ENCODE peak calls at places on chromosomes 11 and 22, in seven cellular contexts. B is left ventricle myocardium inferior, Z is OCI-LY7, M is Panc1, F is fibroblast of lung, S is sigmoid colon, X is lower lobe of right lung. J is an unnamed sample. For H3K4me1, the result is how much of the 10 kb centered on the place peaks cover.

GRCh38 chr11:67409261-67409666 is 5.4 kb downstream of the TBC1D10C start:
- DNase-seq in M (no peak), X (no peak), S (no peak), F (no peak), B (no peak), Z (peak), J (peak)

GRCh38 chr11:3156661-3157311 is 8.3 kb downstream of the OSBPL5 start:
- DNase-seq in Z (peak), X (peak), S (peak), B (peak), F (no peak), M (no peak), J (peak)

GRCh38 chr11:83566948-83567347 is 280.8 kb upstream of the CCDC90B start:
- DNase-seq in X (no peak), F (peak), B (no peak), M (no peak), S (no peak), Z (no peak), J (no peak)

GRCh38 chr11:112253605-112254242 is 6.9 kb downstream of the PLET1 start:
- DNase-seq in S (no peak), X (no peak), F (no peak), Z (no peak), M (no peak), B (no peak), J (no peak)

GRCh38 chr11:64711138-64711943 is 11.7 kb downstream of the NRXN2 start:
- DNase-seq in M (no peak), Z (no peak), X (no peak), B (no peak), S (no peak), F (no peak), J (no peak)

GRCh38 chr22:22348127-22348814 is 103.7 kb downstream of the VPREB1 start:
- DNase-seq in S (no peak), B (no peak), F (no peak), X (no peak), Z (peak), M (no peak), J (no peak)

GRCh38 chr11:93529707-93530467 is 13.3 kb downstream of the SMCO4 start:
- DNase-seq in F (peak), X (peak), Z (no peak), S (no peak), B (no peak), M (no peak), J (peak)

GRCh38 chr11:34959770-34960169 is 43.4 kb downstream of the PDHX start:
- DNase-seq in F (no peak), Z (no peak), X (no peak), B (no peak), S (no peak), M (no peak), J (no peak)

GRCh38 chr11:116062526-116063171 is 558.4 kb upstream of the CADM1 start:
- DNase-seq in X (no peak), Z (peak), B (no peak), F (peak), S (no peak), M (no peak), J (no peak)

GRCh38 chr11:28228196-28228595 is 120.0 kb downstream of the METTL15 start:
- DNase-seq in Z (no peak), M (no peak), S (no peak), X (no peak), B (no peak), F (peak), J (no peak)

DNA sequence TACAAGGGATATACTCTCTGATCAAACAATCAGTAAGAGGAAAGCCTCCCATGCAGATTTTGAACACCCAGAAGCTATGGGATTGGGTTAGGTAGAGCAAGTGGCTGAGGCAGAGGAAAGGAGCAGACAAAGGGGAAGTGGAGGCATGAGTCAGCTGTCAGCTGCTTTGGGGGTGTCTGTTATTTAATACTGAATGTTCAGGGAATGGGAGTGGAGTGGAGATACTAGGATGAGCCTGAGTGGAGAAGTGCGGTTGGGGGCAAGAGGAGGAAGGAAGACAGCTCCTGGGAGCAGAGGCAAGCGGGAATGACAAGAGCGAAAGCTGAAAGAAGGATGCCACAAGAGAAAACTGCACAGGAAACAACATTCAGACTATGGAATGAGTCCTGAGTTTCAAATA is 22.7 kb upstream of the TMPRSS5 start:
- DNase-seq in X (no peak), S (no peak), Z (no peak), F (no peak), M (no peak), B (no peak), J (no peak)
- H3K4me1 ChIP-seq in X (under half), S (under half), Z (under half), F (under half), M (under half), B (under half), J (under half)

GRCh38 chr11:69601346-69601975 is 39.5 kb upstream of the CCND1 start:
- DNase-seq in S (no peak), M (no peak), B (no peak), Z (no peak), F (no peak), X (no peak), J (no peak)

GRCh38 chr11:69599502-69599901 is 41.5 kb upstream of the CCND1 start:
- DNase-seq in F (no peak), M (no peak), Z (no peak), S (no peak), X (no peak), B (no peak), J (no peak)

GRCh38 chr11:69594481-69594880 is 46.5 kb upstream of the CCND1 start:
- DNase-seq in X (no peak), Z (no peak), M (no peak), B (no peak), S (no peak), F (no peak), J (no peak)

GRCh38 chr11:69595805-69596665 is 44.9 kb upstream of the CCND1 start:
- DNase-seq in Z (no peak), M (no peak), S (no peak), B (no peak), F (no peak), X (no peak), J (no peak)

GRCh38 chr11:69598147-69598546 is 42.8 kb upstream of the CCND1 start:
- DNase-seq in M (no peak), B (no peak), X (no peak), F (no peak), Z (peak), S (no peak), J (no peak)
- TF ChIP-seq CTCF in M (no peak), B (peak), X (peak), F (no peak), Z (peak), S (no peak), J (no peak)

DNA sequence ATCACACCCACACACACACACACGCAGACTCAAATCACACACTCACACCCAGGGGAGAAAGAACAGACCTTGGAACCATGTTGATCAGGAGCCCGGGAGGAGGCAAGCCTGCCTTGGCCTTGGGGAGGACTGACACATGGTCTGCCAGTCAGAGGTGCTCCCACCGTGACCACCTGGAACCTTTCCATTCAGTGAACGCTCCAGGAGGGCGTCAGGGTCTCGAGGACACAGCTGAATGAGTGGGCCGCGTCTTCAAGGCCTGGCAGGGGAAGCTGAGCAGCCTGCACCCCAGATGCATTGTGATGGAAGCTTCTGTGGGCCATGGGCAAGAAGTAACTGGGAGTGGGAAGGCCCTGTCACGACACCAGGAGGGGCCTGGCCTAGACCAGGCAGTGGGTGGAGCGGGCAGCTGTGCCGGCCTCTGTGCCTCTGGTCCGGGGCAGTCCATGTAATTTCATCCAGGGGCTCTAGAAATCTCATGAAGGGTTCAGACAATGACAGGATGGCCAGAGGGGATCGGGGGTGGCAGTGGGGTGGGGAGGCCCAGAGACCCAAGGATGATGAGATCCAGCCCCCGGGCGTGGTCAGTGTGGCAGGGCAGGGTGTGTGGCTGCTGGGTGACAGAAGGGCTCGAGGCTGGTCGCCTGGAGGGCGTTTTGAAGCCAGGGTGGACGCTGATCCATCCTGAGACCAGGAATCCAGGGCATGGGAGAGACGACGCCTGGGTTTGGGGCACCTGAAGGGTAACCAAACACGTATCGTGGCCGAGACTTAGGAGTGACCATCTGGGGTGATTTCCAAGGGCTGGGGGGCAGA is 53.7 kb downstream of the IGF2 start:
- DNase-seq in M (no peak), F (no peak), X (peak), B (no peak), S (peak), Z (no peak), J (peak)
- H3K4me1 ChIP-seq in M (under half), F (under half), X (under half), B (under half), S (under half), Z (under half), J (under half)

DNA sequence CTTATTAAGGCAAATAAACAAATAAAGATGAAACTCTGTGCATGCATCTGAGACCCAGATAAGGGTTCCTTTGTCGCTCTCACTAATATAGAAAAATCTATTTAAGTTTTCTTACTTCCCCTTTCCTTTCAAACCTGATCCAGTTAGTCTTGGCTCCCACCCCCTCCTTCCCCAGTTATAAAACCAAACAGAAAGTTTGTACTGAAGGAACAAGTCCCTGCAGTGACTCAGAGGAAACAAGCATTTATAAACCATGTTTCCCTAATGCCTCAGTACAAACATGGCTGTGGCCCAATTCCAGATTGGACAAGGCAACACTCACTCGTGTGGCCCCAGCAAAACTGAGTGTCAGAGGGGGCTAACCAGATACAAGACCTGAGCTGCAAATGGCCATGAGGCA is 65.5 kb upstream of the ARHGAP20 start:
- DNase-seq in Z (no peak), S (no peak), X (no peak), M (no peak), B (no peak), F (peak), J (no peak)
- TF ChIP-seq CTCF in Z (no peak), S (no peak), X (no peak), M (no peak), B (no peak), F (no peak), J (no peak)

DNA sequence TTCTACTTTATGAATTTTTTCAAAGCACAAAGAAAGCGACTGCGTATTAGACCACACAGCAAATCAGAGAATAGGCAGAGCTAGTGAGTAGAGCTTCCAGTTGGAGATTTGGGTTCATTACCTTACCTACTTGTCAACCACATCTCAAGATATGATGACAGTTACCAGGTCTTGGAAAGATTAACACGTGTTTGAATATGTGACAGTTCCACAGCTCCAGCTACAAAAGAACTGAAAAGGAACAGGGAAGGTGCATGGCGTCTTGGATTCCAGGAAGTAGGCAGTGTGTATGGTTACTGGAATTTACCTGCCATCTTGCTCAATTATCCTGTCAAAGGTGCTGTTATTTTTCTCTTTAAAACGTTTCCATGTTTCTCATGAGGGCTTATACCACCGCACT is 5.3 kb downstream of the TIRAP start:
- DNase-seq in X (no peak), B (no peak), M (no peak), S (no peak), Z (no peak), F (no peak), J (no peak)
- H3K4me1 ChIP-seq in X (under half), B (under half), M (under half), S (under half), Z (under half), F (under half), J (under half)

GRCh38 chr11:129766858-129767604 is 48.6 kb upstream of the TMEM45B start:
- DNase-seq in B (no peak), X (no peak), Z (peak), M (no peak), F (peak), S (no peak), J (no peak)
- TF ChIP-seq CTCF in B (peak), X (peak), Z (peak), M (peak), F (peak), S (no peak), J (no peak)

DNA sequence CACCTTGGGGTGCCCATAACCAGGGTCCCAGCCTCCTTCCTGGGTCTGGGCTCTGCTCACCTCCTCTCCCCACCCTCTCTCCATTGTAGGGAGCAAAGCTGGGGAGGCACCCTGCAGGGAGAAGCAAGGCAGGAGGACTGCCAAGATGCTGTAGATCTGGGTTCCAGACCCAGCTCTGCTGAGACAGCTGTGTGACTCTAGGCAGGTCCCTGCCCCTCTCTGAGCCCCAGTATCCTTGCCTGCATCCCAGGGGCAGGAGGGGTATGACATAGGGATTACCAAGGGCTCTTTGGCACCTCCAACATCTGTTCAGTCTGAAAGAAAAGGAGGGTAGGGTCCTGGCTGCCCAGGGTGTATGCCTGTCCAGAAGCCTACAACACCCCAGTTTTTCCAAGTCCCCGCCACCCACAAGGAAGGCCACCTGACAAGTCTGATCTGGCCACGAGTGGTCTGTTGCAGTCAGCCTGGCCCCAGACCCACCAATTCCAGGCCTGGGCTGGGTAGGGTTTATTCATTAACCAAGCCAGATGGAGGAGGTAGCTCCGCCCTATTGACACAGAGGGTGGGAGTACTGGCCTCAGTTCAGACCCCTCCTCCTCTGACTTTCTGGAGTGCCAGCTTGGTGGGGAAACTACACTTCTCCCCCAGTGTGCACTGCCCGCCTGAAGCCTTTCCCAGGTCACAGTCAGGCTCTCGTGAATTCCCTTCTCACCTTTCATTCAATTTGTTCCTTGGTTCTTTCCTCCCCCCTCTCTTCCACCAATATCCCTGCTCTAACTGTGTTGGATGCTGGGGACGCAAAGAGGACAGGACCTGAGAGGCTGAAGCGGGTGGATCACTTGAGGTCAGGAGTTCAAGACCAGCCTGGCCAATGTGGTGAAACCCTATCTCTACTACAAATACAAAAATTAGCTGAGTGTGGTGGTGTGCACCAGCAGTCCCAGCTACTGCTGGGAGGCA is 15.0 kb downstream of the STARD10 start:
- DNase-seq in M (no peak), X (no peak), F (no peak), B (no peak), S (no peak), Z (no peak), J (no peak)
- H3K4me1 ChIP-seq in M (under half), X (half or more), F (under half), B (half or more), S (under half), Z (under half), J (half or more)